ENCODE peak calls at places on chromosomes 13 and 19, in six cellular contexts. W is right cardiac atrium, S is astrocyte, G is fibroblast of lung, H is uterus, E is ovary. Q is an unnamed sample. For H3K4me1, the result is how much of the 10 kb centered on the place peaks cover.

GRCh38 chr13:106121173-106121754 is 414.2 kb downstream of the EFNB2 start:
- DNase-seq in W (no peak), S (no peak), G (no peak), H (no peak), E (no peak), Q (no peak)

GRCh38 chr13:66414196-66414800 is 815.8 kb downstream of the PCDH9 start:
- DNase-seq in W (no peak), S (no peak), G (no peak), H (no peak), E (no peak), Q (no peak)

GRCh38 chr19:51439021-51439465 is 19.2 kb downstream of the SIGLEC8 start:
- DNase-seq in W (no peak), S (no peak), G (no peak), H (no peak), E (no peak), Q (no peak)

GRCh38 chr19:9819590-9819898 is 665 bp upstream of the FBXL12 start:
- DNase-seq in W (no peak), S (no peak), G (no peak), H (no peak), E (no peak), Q (no peak)

GRCh38 chr13:111325941-111326620 is 5.6 kb downstream of the TEX29 start:
- DNase-seq in W (no peak), S (no peak), G (no peak), H (no peak), E (no peak), Q (no peak)

GRCh38 chr19:9116547-9116946 is 984 bp upstream of the OR7G1 start:
- DNase-seq in W (no peak), S (no peak), G (no peak), H (no peak), E (no peak), Q (no peak)

GRCh38 chr13:21695536-21695935 is 24.7 kb downstream of the FGF9 start:
- DNase-seq in W (no peak), S (no peak), G (no peak), H (no peak), E (no peak), Q (no peak)

GRCh38 chr19:34345934-34346333 is 19.1 kb upstream of the GPI start:
- DNase-seq in W (peak), S (no peak), G (peak), H (no peak), E (no peak), Q (peak)

GRCh38 chr13:38952827-38953226 is 37.8 kb downstream of the STOML3 start:
- DNase-seq in W (no peak), S (no peak), G (no peak), H (no peak), E (no peak), Q (no peak)

GRCh38 chr13:99154064-99154463 is 46.6 kb upstream of the UBAC2 start:
- DNase-seq in W (no peak), S (no peak), G (no peak), H (no peak), E (no peak), Q (no peak)

GRCh38 chr19:2494084-2494446 is 18.1 kb downstream of the GADD45B start:
- DNase-seq in W (peak), S (peak), G (peak), H (no peak), E (no peak), Q (peak)

GRCh38 chr19:8129061-8129460 is 20.3 kb downstream of the FBN3 start:
- DNase-seq in W (peak), S (no peak), G (no peak), H (no peak), E (no peak), Q (no peak)

GRCh38 chr19:28553764-28554163 is 659.2 kb downstream of the UQCRFS1 start:
- DNase-seq in W (no peak), S (no peak), G (no peak), H (no peak), E (no peak), Q (no peak)

GRCh38 chr13:32211788-32212187 is 103.4 kb downstream of the ZAR1L start:
- DNase-seq in W (no peak), S (peak), G (peak), H (no peak), E (no peak), Q (no peak)

GRCh38 chr13:44088409-44088808 is 208.7 kb downstream of the LACC1 start:
- DNase-seq in W (no peak), S (no peak), G (no peak), H (no peak), E (no peak), Q (no peak)

GRCh38 chr19:30029721-30030510 is 87.9 kb downstream of the URI1 start:
- DNase-seq in W (no peak), S (peak), G (peak), H (no peak), E (no peak), Q (no peak)

GRCh38 chr13:36421447-36421846 is 10.8 kb upstream of the CCNA1 start:
- DNase-seq in W (no peak), S (peak), G (peak), H (no peak), E (no peak), Q (no peak)

GRCh38 chr13:43414111-43414510 is 372.7 kb downstream of the ENOX1 start:
- DNase-seq in W (no peak), S (no peak), G (no peak), H (no peak), E (no peak), Q (no peak)

GRCh38 chr13:93715866-93716265 is 489.3 kb downstream of the GPC6 start:
- DNase-seq in W (no peak), S (no peak), G (no peak), H (no peak), E (no peak), Q (no peak)

GRCh38 chr13:84570831-84571230 is 688.6 kb upstream of the SLITRK1 start:
- DNase-seq in W (no peak), S (peak), G (peak), H (no peak), E (no peak), Q (no peak)

GRCh38 chr13:33644607-33645543 is 173.1 kb upstream of the RFC3 start:
- DNase-seq in W (no peak), S (no peak), G (peak), H (peak), E (no peak), Q (no peak)

GRCh38 chr13:31067416-31068118 is 94.1 kb downstream of the HSPH1 start:
- DNase-seq in W (no peak), S (peak), G (peak), H (peak), E (no peak), Q (no peak)

GRCh38 chr13:51396352-51396751 is 56.5 kb downstream of the INTS6 start:
- DNase-seq in W (no peak), S (no peak), G (no peak), H (no peak), E (no peak), Q (no peak)

GRCh38 chr13:39777527-39778061 is 122.1 kb downstream of the COG6 start:
- DNase-seq in W (no peak), S (peak), G (peak), H (no peak), E (no peak), Q (no peak)

GRCh38 chr19:38838208-38838985 is 6.8 kb upstream of the ECH1 start:
- DNase-seq in W (peak), S (no peak), G (no peak), H (no peak), E (no peak), Q (peak)

GRCh38 chr13:73937420-73937819 is 196.8 kb downstream of the KLF12 start:
- DNase-seq in W (no peak), S (peak), G (peak), H (no peak), E (no peak), Q (no peak)

GRCh38 chr13:59488436-59488835 is 675.3 kb downstream of the DIAPH3 start:
- DNase-seq in W (no peak), S (no peak), G (no peak), H (no peak), E (no peak), Q (no peak)

DNA sequence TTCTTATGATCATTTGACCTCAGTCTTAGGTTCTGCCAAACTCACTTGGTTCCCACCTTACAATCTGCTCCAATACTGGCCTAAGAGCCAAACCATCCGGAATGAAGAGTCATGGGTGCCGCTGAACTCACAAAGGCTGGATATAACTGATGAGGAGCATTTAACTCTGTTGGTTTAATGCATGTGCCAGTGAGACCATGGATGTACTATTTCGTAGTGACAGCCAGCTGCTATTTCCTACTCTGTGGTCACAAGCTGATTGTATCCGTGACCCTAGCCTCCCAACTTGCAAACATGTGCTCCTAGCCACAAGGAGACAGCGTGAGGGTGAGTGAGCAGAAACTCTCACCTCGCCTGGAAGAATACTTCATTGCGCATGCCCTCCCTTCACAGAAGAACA is 67.0 kb upstream of the RAP2A start:
- DNase-seq in W (no peak), S (peak), G (peak), H (peak), E (no peak), Q (no peak)
- H3K27ac ChIP-seq in W (peak), S (peak), G (peak), H (peak), E (no peak), Q (peak)

GRCh38 chr13:40963927-40964326 is 55.2 kb downstream of the ELF1 start:
- DNase-seq in W (no peak), S (peak), G (peak), H (no peak), E (no peak), Q (no peak)

GRCh38 chr13:40958655-40959054 is 60.5 kb downstream of the ELF1 start:
- DNase-seq in W (no peak), S (no peak), G (no peak), H (no peak), E (no peak), Q (no peak)

GRCh38 chr13:40960721-40961120 is 58.4 kb downstream of the ELF1 start:
- DNase-seq in W (no peak), S (no peak), G (no peak), H (no peak), E (no peak), Q (no peak)

GRCh38 chr13:40961826-40962225 is 57.3 kb downstream of the ELF1 start:
- DNase-seq in W (no peak), S (no peak), G (no peak), H (no peak), E (no peak), Q (no peak)

DNA sequence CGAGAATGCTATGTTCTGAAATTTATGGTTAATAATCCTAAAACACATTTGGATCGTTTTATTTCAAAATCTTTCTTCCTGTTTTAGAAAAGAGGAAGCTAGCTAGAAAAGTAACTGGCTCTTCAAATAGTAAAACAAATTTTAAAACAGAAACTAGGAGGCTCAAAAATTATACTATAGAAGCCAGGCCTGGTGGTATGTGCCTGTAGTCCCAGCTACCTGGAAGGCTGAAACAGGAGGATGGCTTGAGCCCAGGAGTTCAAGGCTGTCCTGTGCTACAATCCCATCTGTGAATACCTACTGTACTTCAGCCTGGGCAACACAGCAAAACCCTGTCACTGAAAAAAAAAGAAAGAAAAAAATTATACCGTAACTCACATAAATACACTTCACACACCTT is 57.9 kb downstream of the ELF1 start:
- DNase-seq in W (no peak), S (no peak), G (no peak), H (no peak), E (no peak), Q (no peak)
- H3K4me1 ChIP-seq in W (under half), S (under half), G (under half), H (under half), E (under half), Q (under half)

DNA sequence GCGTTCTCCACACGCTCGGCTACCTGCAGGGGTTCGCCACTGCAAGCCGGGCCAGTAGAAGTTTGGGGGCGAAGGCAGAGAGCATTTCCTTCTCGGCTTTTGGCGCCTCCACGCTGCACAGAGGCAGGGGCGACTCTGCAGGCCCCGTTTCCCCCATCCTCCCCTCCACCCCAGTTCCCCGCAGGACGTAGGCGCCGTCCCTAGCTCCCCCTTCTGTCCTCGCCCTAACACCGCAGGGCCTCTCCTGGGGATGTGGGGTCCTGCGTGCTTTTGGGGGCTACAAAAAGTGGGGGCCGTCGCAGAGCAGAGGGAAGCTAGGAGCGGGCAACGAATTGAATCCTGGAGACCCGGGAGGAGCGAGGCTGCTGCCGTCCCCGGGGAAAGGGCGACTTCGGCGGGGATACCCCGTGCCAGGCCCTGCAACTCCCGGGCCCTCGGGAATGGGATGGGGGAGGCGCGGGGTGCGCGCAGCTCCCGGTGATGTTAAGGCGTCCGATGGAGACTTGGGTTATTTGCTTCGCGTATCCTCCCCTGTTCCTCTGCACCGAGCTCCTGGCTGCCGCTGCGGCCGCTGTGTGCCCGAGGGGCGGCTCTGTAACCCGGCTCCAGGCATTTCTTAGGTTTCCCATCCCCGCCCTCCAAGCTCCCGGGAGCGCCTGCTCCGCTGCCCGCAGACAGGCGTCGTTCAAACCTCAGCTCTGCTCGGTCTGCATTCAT is 255.9 kb upstream of the SOX21 start:
- DNase-seq in W (peak), S (no peak), G (peak), H (no peak), E (peak), Q (no peak)
- H3K27ac ChIP-seq in W (no peak), S (no peak), G (no peak), H (no peak), E (no peak), Q (no peak)

GRCh38 chr19:662962-663681 is at the start of gene RNF126:
- DNase-seq in W (peak), S (peak), G (peak), H (peak), E (peak), Q (peak)

GRCh38 chr19:661427-662196 is 1.4 kb downstream of the RNF126 start:
- DNase-seq in W (no peak), S (no peak), G (no peak), H (no peak), E (no peak), Q (peak)

GRCh38 chr19:658916-659839 is 3.8 kb downstream of the RNF126 start:
- DNase-seq in W (peak), S (peak), G (peak), H (no peak), E (no peak), Q (peak)

GRCh38 chr19:662207-662961 is 630 bp downstream of the RNF126 start:
- DNase-seq in W (no peak), S (peak), G (peak), H (no peak), E (no peak), Q (peak)

GRCh38 chr19:660793-661426 is 2.1 kb downstream of the RNF126 start:
- DNase-seq in W (no peak), S (no peak), G (no peak), H (no peak), E (no peak), Q (no peak)
- H3K4me1 ChIP-seq in W (under half), S (under half), G (under half), H (under half), E (under half), Q (under half)

GRCh38 chr19:17073869-17074627 is 1.2 kb downstream of the HAUS8 start:
- DNase-seq in W (peak), S (no peak), G (no peak), H (no peak), E (no peak), Q (no peak)
- H3K27ac ChIP-seq in W (no peak), S (peak), G (peak), H (no peak), E (no peak), Q (peak)

DNA sequence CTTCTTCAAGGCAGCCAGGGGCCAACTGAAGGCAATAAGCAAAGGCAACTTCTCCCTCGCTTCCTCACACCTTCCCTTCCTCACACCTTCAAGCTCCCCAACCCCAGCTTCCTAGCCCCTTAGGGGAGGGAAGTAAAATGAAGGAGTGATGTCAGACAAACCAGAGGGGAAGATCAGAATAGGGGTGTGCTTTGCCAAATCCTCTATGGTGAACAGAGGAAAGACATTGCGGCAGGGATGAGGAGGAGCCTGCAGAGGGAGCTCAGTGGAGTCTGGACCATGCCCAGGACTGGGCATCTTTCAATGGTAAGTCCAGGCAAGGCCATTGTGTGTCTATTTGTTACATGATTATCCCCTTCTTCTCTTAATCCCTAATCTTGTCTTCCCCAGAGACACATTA is 164.0 kb downstream of the TSHZ3 start:
- DNase-seq in W (no peak), S (no peak), G (no peak), H (no peak), E (no peak), Q (no peak)
- H3K4me1 ChIP-seq in W (under half), S (under half), G (under half), H (under half), E (under half), Q (under half)

GRCh38 chr19:1118999-1119398 is 15.2 kb downstream of the GPX4 start:
- DNase-seq in W (peak), S (no peak), G (no peak), H (no peak), E (peak), Q (no peak)
- H3K27ac ChIP-seq in W (no peak), S (no peak), G (no peak), H (no peak), E (no peak), Q (no peak)

GRCh38 chr19:14554382-14554812 is 17.5 kb downstream of the NDUFB7 start:
- DNase-seq in W (no peak), S (no peak), G (no peak), H (no peak), E (no peak), Q (no peak)
- H3K4me1 ChIP-seq in W (under half), S (under half), G (under half), H (under half), E (under half), Q (under half)

DNA sequence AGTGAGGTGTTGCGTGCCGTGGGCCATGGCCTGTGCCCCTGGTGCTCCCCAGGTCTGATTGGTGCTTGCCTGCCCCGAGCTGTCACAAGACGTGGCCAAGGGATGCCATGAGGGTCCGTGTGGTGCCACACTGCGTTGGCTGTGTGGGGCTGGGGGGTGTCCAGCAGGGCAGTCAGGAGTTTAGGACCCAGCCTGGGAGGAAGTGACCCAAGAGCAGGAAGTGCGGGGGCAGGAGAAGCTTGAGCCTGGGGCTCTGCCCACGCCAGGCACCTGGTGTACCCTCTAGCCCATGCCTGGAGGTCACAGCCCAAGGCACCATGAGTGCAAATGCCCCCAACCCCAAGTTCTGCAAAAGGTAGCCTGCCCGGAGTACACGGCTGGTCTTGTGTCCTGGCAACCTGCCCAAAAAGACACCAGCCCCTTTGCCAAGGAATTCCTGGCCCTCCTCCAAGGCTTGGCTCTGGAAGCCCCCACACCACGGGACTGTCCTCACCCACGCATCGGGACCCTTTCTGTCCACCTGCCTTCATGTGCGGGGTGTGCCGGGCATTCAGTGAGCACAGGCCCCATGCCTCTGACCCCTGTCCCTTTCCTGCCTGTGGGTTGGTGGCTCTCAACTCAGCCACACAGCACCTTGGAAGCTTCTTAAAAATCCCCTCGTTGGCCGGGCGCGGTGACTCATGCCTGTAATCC is 24.9 kb downstream of the MPND start:
- DNase-seq in W (peak), S (no peak), G (peak), H (peak), E (no peak), Q (peak)
- H3K27ac ChIP-seq in W (peak), S (no peak), G (peak), H (peak), E (peak), Q (peak)